ENCODE peak calls at places on chromosomes 11 and 22, in six cellular contexts. Z, W, F, S, E and H are unnamed samples.

GRCh38 chr22:49564666-49565515 is 262.8 kb downstream of the BRD1 start:
- ATAC-seq in Z (no peak), W (no peak), F (no peak), S (no peak), E (no peak), H (no peak)

GRCh38 chr11:125329786-125330185 is 165.2 kb downstream of the PKNOX2 start:
- ATAC-seq in Z (no peak), W (no peak), F (no peak), S (no peak), E (no peak), H (no peak)

GRCh38 chr11:72738199-72739141 is 13.7 kb downstream of the ARAP1 start:
- ATAC-seq in Z (peak; percentile 81), W (no peak), F (peak; percentile 80), S (no peak), E (peak; percentile 65), H (peak; percentile 50)

GRCh38 chr11:72010529-72011233 is 12.0 kb downstream of the IL18BP start:
- ATAC-seq in Z (no peak), W (no peak), F (no peak), S (no peak), E (no peak), H (no peak)

GRCh38 chr11:35059040-35059439 is 79.9 kb upstream of the CD44 start:
- ATAC-seq in Z (no peak), W (no peak), F (no peak), S (no peak), E (peak; percentile 32), H (no peak)

GRCh38 chr11:87926250-87926970 is 248.8 kb downstream of the RAB38 start:
- ATAC-seq in Z (no peak), W (peak; percentile 71), F (no peak), S (no peak), E (no peak), H (no peak)

GRCh38 chr22:30453731-30454510 is 17.9 kb downstream of the SEC14L3 start:
- ATAC-seq in Z (peak; percentile 57), W (peak; percentile 47), F (peak; percentile 24), S (peak; percentile 38), E (no peak), H (no peak)

GRCh38 chr11:65435981-65436411 is 13.4 kb downstream of the NEAT1 start:
- ATAC-seq in Z (peak; percentile 9), W (peak; percentile 15), F (peak; percentile 47), S (peak; percentile 37), E (no peak), H (peak; percentile 4)

GRCh38 chr11:12723410-12724297 is 49.4 kb downstream of the TEAD1 start:
- ATAC-seq in Z (no peak), W (peak; percentile 58), F (peak; percentile 80), S (peak; percentile 89), E (no peak), H (no peak)

GRCh38 chr11:74256370-74257133 is 54.9 kb downstream of the P4HA3 start:
- ATAC-seq in Z (no peak), W (no peak), F (no peak), S (no peak), E (no peak), H (no peak)

GRCh38 chr11:1208361-1209261 is 14.3 kb upstream of the MUC5B start:
- ATAC-seq in Z (no peak), W (no peak), F (no peak), S (peak; percentile 24), E (no peak), H (no peak)

GRCh38 chr22:17009640-17010291 is 1.7 kb upstream of the GAB4 start:
- ATAC-seq in Z (peak; percentile 69), W (no peak), F (peak; percentile 11), S (peak; percentile 61), E (peak; percentile 19), H (no peak)

GRCh38 chr11:20530942-20531703 is 68.3 kb upstream of the SLC6A5 start:
- ATAC-seq in Z (no peak), W (no peak), F (no peak), S (no peak), E (peak; percentile 82), H (no peak)

GRCh38 chr11:47714554-47715081 is 551 bp downstream of the AGBL2 start:
- ATAC-seq in Z (peak; percentile 14), W (peak; percentile 67), F (no peak), S (peak; percentile 59), E (peak; percentile 41), H (peak; percentile 68)

GRCh38 chr11:102760355-102761035 is 19.9 kb downstream of the MMP10 start:
- ATAC-seq in Z (no peak), W (peak; percentile 77), F (no peak), S (no peak), E (no peak), H (peak; percentile 82)
- H3K27ac ChIP-seq in Z (no peak overlapping the region), W (peak overlapping the region; percentile 73), F (no peak overlapping the region), S (no peak overlapping the region), E (no peak overlapping the region), H (no peak overlapping the region)

GRCh38 chr22:44968736-44969135 is 41.1 kb downstream of the PHF21B start:
- ATAC-seq in Z (no peak), W (no peak), F (no peak), S (no peak), E (no peak), H (no peak)
- TF ChIP-seq CTCF in Z (no peak), W (no peak), F (no peak), S (no peak), E (peak; percentile 16), H (no peak)

DNA sequence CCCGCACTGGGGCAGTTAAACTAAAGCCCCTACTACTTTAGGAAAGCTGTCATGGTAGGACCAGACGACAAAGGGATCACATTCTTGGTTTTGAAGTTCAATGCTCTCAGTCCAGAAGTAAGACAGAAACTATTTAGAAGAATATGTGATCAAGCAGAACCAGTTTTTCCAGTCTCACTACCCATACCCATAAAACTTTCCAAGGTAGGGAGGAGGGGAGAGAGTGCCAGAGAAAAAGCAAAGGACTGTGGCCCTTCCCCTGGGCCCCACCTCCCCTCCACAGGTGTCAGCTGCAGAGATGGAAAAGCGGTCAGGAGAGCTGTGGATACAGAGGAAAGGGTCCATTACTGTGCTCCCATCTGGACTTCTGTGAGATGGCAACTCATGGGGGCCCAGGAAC is 587.1 kb downstream of the SOX6 start:
- ATAC-seq in Z (no peak), W (no peak), F (no peak), S (no peak), E (no peak), H (peak; percentile 25)
- TF ChIP-seq EP300 in Z (no peak), W (no peak), F (no peak), S (no peak), E (no peak), H (no peak)

GRCh38 chr11:77081381-77081851 is 14.6 kb downstream of the CAPN5 start:
- ATAC-seq in Z (no peak), W (no peak), F (no peak), S (no peak), E (no peak), H (no peak)
- H3K27ac ChIP-seq in Z (no peak overlapping the region), W (no peak overlapping the region), F (no peak overlapping the region), S (no peak overlapping the region), E (no peak overlapping the region), H (no peak overlapping the region)

DNA sequence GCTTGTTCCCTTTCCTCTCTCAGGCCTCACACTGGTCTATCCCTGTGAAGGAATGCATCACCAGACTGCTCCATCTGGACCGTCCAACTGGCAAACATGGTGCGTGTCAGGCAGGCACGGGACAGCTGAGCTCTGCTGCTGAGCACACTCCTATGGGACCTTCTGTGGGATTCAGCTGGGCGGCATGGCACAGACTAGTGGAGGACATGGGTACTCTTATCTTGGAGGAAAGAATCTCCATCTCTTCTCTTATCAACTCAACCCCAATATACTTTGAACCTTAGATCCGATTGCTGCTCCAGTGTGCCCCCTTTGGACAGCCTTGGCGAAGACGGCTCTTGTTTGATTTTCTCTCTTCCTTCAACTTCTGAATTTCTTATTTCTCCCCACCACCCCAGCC is 593.6 kb downstream of the ETS1 start:
- ATAC-seq in Z (no peak), W (no peak), F (no peak), S (no peak), E (no peak), H (no peak)
- TF ChIP-seq CTCF in Z (no peak), W (no peak), F (no peak), S (no peak), E (no peak), H (no peak)

GRCh38 chr22:33577862-33578411 is 342.3 kb downstream of the LARGE1 start:
- ATAC-seq in Z (no peak), W (no peak), F (no peak), S (peak; percentile 76), E (no peak), H (no peak)
- TF ChIP-seq EP300 in Z (no peak), W (no peak), F (no peak), S (peak; percentile 99), E (no peak), H (no peak)